ENCODE peak calls at places on chromosomes 16 and 17, in five cellular contexts. J is GM19239; G is H54; L is stimulated activated CD4-positive, alpha-beta T cell treated with anti-CD3 and anti-CD28 coated beads, Interleukin-1b, Interleukin-23, amount 100 ng/mL, for 1 hour; S is T1000. T is an unnamed sample.
A peak's percentile ranks its signal among the peaks of the same experiment; 100 is the strongest.

GRCh38 chr16:87255866-87256265 is 61.3 kb downstream of the C16orf95 start:
- DNase-seq in G (no peak), L (no peak), S (no peak), J (no peak), T (no peak)

GRCh38 chr16:49876716-49877129 is 20.8 kb upstream of the ZNF423 start:
- DNase-seq in S (no peak), J (peak; percentile 81), L (no peak), G (peak; percentile 72), T (no peak)

GRCh38 chr17:57810740-57811632 is 38.9 kb downstream of the MRPS23 start:
- DNase-seq in G (peak; percentile 74), J (no peak), L (no peak), S (no peak), T (no peak)

GRCh38 chr16:4699030-4699556 is 5.7 kb downstream of the NUDT16L1 start:
- DNase-seq in G (no peak), S (no peak), L (no peak), J (no peak), T (no peak)

GRCh38 chr16:64313726-64314125 is 808.1 kb downstream of the CDH11 start:
- DNase-seq in G (no peak), J (no peak), S (no peak), L (no peak), T (no peak)

GRCh38 chr17:76783146-76783545 is 45.2 kb downstream of the MFSD11 start:
- DNase-seq in L (no peak), S (no peak), G (no peak), J (no peak), T (no peak)

GRCh38 chr17:41792835-41793748 is 6.6 kb upstream of the JUP start:
- DNase-seq in S (peak; percentile 65), J (no peak), G (peak; percentile 78), L (no peak), T (peak; percentile 91)

GRCh38 chr17:1865252-1866037 is 35.6 kb downstream of the RPA1 start:
- DNase-seq in S (no peak), J (peak; percentile 35), G (peak; percentile 40), L (no peak), T (peak; percentile 54)

GRCh38 chr16:67394271-67395104 is 1.2 kb upstream of the TPPP3 start:
- DNase-seq in G (no peak), S (no peak), L (no peak), J (no peak), T (no peak)

GRCh38 chr17:55996826-55997225 is 156.4 kb upstream of the ANKFN1 start:
- DNase-seq in S (no peak), G (no peak), L (no peak), J (no peak), T (no peak)

GRCh38 chr17:13001991-13002615 is 15.7 kb downstream of the ELAC2 start:
- DNase-seq in J (no peak), L (no peak), S (no peak), G (no peak), T (no peak)

GRCh38 chr16:65989861-65990260 is 376.6 kb upstream of the CDH5 start:
- DNase-seq in J (no peak), S (no peak), L (no peak), G (no peak), T (no peak)

GRCh38 chr17:62819511-62820221 is 11.6 kb upstream of the MARCHF10 start:
- DNase-seq in G (peak; percentile 91), J (no peak), L (no peak), S (peak; percentile 80), T (peak; percentile 80)

GRCh38 chr17:78358538-78359215 is 1.2 kb downstream of the SOCS3 start:
- DNase-seq in G (no peak), S (no peak), J (no peak), L (no peak), T (no peak)

GRCh38 chr17:35448214-35448898 is at the start of gene SLFN13:
- DNase-seq in S (no peak), J (peak; percentile 64), G (peak; percentile 38), L (peak; percentile 68), T (peak; percentile 72)

GRCh38 chr16:30005341-30006094 is 5.3 kb downstream of the DOC2A start:
- DNase-seq in S (no peak), J (peak; percentile 84), L (no peak), G (no peak), T (peak; percentile 44)

GRCh38 chr17:76732734-76733617 is 4.2 kb downstream of the SRSF2 start:
- DNase-seq in S (no peak), J (no peak), G (no peak), L (no peak), T (no peak)

T was measured in PC-9.